ENCODE peak calls at places on chromosomes 16 and 17, in six cellular contexts. W, Y, H, F, L and A are unnamed samples.

GRCh38 chr16:84950906-84951305 is 60.4 kb downstream of the ZDHHC7 start:
- DNase-seq in F (no peak), W (no peak), H (peak), L (peak), Y (peak), A (peak)

GRCh38 chr17:80372922-80373570 is 41.9 kb upstream of the ENDOV start:
- DNase-seq in H (no peak), L (no peak), F (no peak), Y (no peak), W (no peak), A (no peak)

GRCh38 chr16:54938351-54939346 is 8.0 kb downstream of the IRX5 start:
- DNase-seq in H (no peak), W (no peak), F (no peak), L (no peak), Y (no peak), A (no peak)

GRCh38 chr16:66959645-66960177 is 1.4 kb upstream of the CES3 start:
- DNase-seq in F (no peak), H (no peak), L (no peak), W (no peak), Y (no peak), A (no peak)

GRCh38 chr17:52244689-52245088 is 86.2 kb upstream of the CA10 start:
- DNase-seq in F (no peak), L (no peak), H (no peak), Y (no peak), W (no peak), A (no peak)

GRCh38 chr17:83161298-83162034 is 82.1 kb downstream of the METRNL start:
- DNase-seq in L (no peak), F (no peak), Y (no peak), H (no peak), W (no peak), A (no peak)

GRCh38 chr17:79809530-79810137 is 12.8 kb upstream of the CBX8 start:
- DNase-seq in Y (no peak), W (peak), F (no peak), L (no peak), H (no peak), A (no peak)

GRCh38 chr17:34713687-34714086 is 134.3 kb downstream of the TMEM132E start:
- DNase-seq in F (no peak), Y (no peak), L (no peak), W (no peak), H (no peak), A (no peak)

GRCh38 chr17:79027925-79028491 is 4.0 kb downstream of the C1QTNF1 start:
- DNase-seq in H (no peak), W (no peak), F (no peak), Y (peak), L (no peak), A (no peak)

GRCh38 chr17:60305141-60305540 is 86.8 kb downstream of the USP32 start:
- DNase-seq in L (peak), F (no peak), W (no peak), Y (no peak), H (peak), A (no peak)

GRCh38 chr17:39739020-39739884 is 1.5 kb downstream of the GRB7 start:
- DNase-seq in L (no peak), H (no peak), F (peak), W (peak), Y (peak), A (no peak)

GRCh38 chr16:85556456-85557082 is 56.6 kb upstream of the GSE1 start:
- DNase-seq in F (no peak), H (peak), W (no peak), L (peak), Y (no peak), A (peak)

GRCh38 chr17:68499587-68499986 is 12.6 kb upstream of the PRKAR1A start:
- DNase-seq in Y (no peak), L (no peak), H (no peak), W (no peak), F (no peak), A (no peak)

GRCh38 chr16:16005725-16006124 is 56.3 kb downstream of the ABCC1 start:
- DNase-seq in H (no peak), W (no peak), L (no peak), F (no peak), Y (peak), A (no peak)

GRCh38 chr17:42275527-42276358 is 448 bp downstream of the STAT5B start:
- DNase-seq in L (peak), W (no peak), Y (peak), F (no peak), H (peak), A (peak)

GRCh38 chr16:29962344-29962994 is 590 bp downstream of the TMEM219 start:
- DNase-seq in F (no peak), W (no peak), H (no peak), Y (peak), L (peak), A (no peak)

GRCh38 chr17:42288985-42289862 is 926 bp downstream of the STAT5A start:
- DNase-seq in W (no peak), F (peak), L (no peak), Y (no peak), H (peak), A (peak)